ENCODE peak calls at places on chromosome 13, in nine cellular contexts. One of them, this sample, is unnamed. For H3K4me1, the result is how much of the 10 kb centered on the place peaks cover.

GRCh38 chr13:40352807-40353562 is 313.5 kb downstream of the FOXO1 start:
- DNase-seq in colonic mucosa: no peak
- DNase-seq in right atrium auricular region: peak
- DNase-seq in IMR-90: no peak
- DNase-seq in lung: no peak
- DNase-seq in left lung: no peak
- DNase-seq in cardiac muscle cell: peak
- DNase-seq in neuronal stem cell: no peak
- DNase-seq in PC-9: no peak
- DNase-seq in this sample: no peak

GRCh38 chr13:107018285-107018684 is 450.3 kb upstream of the ARGLU1 start:
- DNase-seq in cardiac muscle cell: no peak
- DNase-seq in left lung: no peak
- DNase-seq in lung: no peak
- DNase-seq in PC-9: no peak
- DNase-seq in IMR-90: no peak
- DNase-seq in neuronal stem cell: no peak
- DNase-seq in right atrium auricular region: no peak
- DNase-seq in colonic mucosa: no peak
- DNase-seq in this sample: no peak

GRCh38 chr13:40251343-40252032 is 415.0 kb downstream of the FOXO1 start:
- DNase-seq in left lung: no peak
- DNase-seq in colonic mucosa: no peak
- DNase-seq in cardiac muscle cell: no peak
- DNase-seq in neuronal stem cell: no peak
- DNase-seq in lung: no peak
- DNase-seq in IMR-90: no peak
- DNase-seq in right atrium auricular region: no peak
- DNase-seq in PC-9: no peak
- DNase-seq in this sample: no peak

GRCh38 chr13:94550030-94550738 is 45.8 kb downstream of the TGDS start:
- DNase-seq in colonic mucosa: no peak
- DNase-seq in lung: peak
- DNase-seq in left lung: no peak
- DNase-seq in IMR-90: peak
- DNase-seq in right atrium auricular region: no peak
- DNase-seq in neuronal stem cell: no peak
- DNase-seq in cardiac muscle cell: no peak
- DNase-seq in PC-9: peak
- DNase-seq in this sample: no peak

GRCh38 chr13:113743366-113744195 is 15.4 kb upstream of the TMEM255B start:
- DNase-seq in IMR-90: no peak
- DNase-seq in lung: no peak
- DNase-seq in neuronal stem cell: no peak
- DNase-seq in right atrium auricular region: no peak
- DNase-seq in left lung: no peak
- DNase-seq in cardiac muscle cell: no peak
- DNase-seq in colonic mucosa: no peak
- DNase-seq in PC-9: no peak
- DNase-seq in this sample: no peak

GRCh38 chr13:102830646-102831045 is 15.2 kb upstream of the ERCC5 start:
- DNase-seq in left lung: no peak
- DNase-seq in lung: no peak
- DNase-seq in cardiac muscle cell: no peak
- DNase-seq in right atrium auricular region: no peak
- DNase-seq in colonic mucosa: peak
- DNase-seq in neuronal stem cell: no peak
- DNase-seq in IMR-90: no peak
- DNase-seq in PC-9: no peak
- DNase-seq in this sample: no peak

GRCh38 chr13:49711218-49711863 is 20.1 kb upstream of the EBPL start:
- DNase-seq in lung: no peak
- DNase-seq in PC-9: peak
- DNase-seq in left lung: no peak
- DNase-seq in cardiac muscle cell: no peak
- DNase-seq in colonic mucosa: no peak
- DNase-seq in right atrium auricular region: no peak
- DNase-seq in IMR-90: peak
- DNase-seq in neuronal stem cell: no peak
- DNase-seq in this sample: no peak

GRCh38 chr13:113928701-113929627 is 44.9 kb downstream of the C13orf46 start:
- DNase-seq in right atrium auricular region: peak
- DNase-seq in IMR-90: peak
- DNase-seq in PC-9: no peak
- DNase-seq in colonic mucosa: no peak
- DNase-seq in lung: no peak
- DNase-seq in left lung: peak
- DNase-seq in cardiac muscle cell: no peak
- DNase-seq in neuronal stem cell: no peak
- DNase-seq in this sample: peak

GRCh38 chr13:80361298-80361697 is 20.4 kb upstream of the SPRY2 start:
- DNase-seq in PC-9: no peak
- DNase-seq in lung: no peak
- DNase-seq in right atrium auricular region: no peak
- DNase-seq in left lung: no peak
- DNase-seq in cardiac muscle cell: no peak
- DNase-seq in neuronal stem cell: no peak
- DNase-seq in IMR-90: no peak
- DNase-seq in colonic mucosa: no peak
- DNase-seq in this sample: no peak

GRCh38 chr13:20175907-20176652 is 15.2 kb upstream of the GJA3 start:
- DNase-seq in IMR-90: no peak
- DNase-seq in left lung: no peak
- DNase-seq in right atrium auricular region: no peak
- DNase-seq in lung: no peak
- DNase-seq in cardiac muscle cell: no peak
- DNase-seq in PC-9: no peak
- DNase-seq in neuronal stem cell: no peak
- DNase-seq in colonic mucosa: no peak
- DNase-seq in this sample: no peak

GRCh38 chr13:73754727-73755292 is 379.4 kb downstream of the KLF12 start:
- DNase-seq in cardiac muscle cell: peak
- DNase-seq in neuronal stem cell: peak
- DNase-seq in lung: no peak
- DNase-seq in IMR-90: peak
- DNase-seq in right atrium auricular region: no peak
- DNase-seq in colonic mucosa: peak
- DNase-seq in PC-9: peak
- DNase-seq in left lung: no peak
- DNase-seq in this sample: peak

GRCh38 chr13:100115693-100116254 is 26.9 kb downstream of the PCCA start:
- DNase-seq in left lung: no peak
- DNase-seq in right atrium auricular region: no peak
- DNase-seq in cardiac muscle cell: no peak
- DNase-seq in colonic mucosa: no peak
- DNase-seq in IMR-90: no peak
- DNase-seq in PC-9: no peak
- DNase-seq in neuronal stem cell: no peak
- DNase-seq in lung: no peak
- DNase-seq in this sample: no peak

DNA sequence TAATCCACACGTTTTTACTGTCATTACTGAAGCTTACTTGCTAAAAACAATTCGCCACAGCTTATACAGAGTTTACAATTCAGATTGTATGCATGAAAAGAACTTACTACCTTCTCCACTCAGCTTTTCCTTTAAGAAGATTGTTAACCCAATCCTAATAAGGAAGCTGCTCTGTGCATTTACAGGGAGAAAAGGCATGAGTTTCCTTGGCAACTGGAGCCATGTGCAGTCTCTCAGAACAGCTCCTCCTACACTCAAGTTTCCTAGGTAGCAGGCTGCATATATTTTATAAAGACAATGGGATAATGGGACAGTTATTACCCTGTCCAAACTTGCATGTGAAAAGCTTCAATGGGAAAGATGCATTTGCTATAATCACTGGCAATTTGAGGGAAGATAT is 125.5 kb upstream of the TRPC4 start:
- DNase-seq in right atrium auricular region: no peak
- DNase-seq in lung: no peak
- DNase-seq in neuronal stem cell: peak
- DNase-seq in left lung: no peak
- DNase-seq in colonic mucosa: no peak
- DNase-seq in IMR-90: peak
- DNase-seq in PC-9: no peak
- DNase-seq in cardiac muscle cell: no peak
- DNase-seq in this sample: no peak
- H3K27ac ChIP-seq in right atrium auricular region: no peak
- H3K27ac ChIP-seq in lung: no peak
- H3K27ac ChIP-seq in neuronal stem cell: no peak
- H3K27ac ChIP-seq in left lung: no peak
- H3K27ac ChIP-seq in colonic mucosa: no peak
- H3K27ac ChIP-seq in IMR-90: no peak
- H3K27ac ChIP-seq in PC-9: no peak
- H3K27ac ChIP-seq in cardiac muscle cell: no peak
- H3K27ac ChIP-seq in this sample: no peak

DNA sequence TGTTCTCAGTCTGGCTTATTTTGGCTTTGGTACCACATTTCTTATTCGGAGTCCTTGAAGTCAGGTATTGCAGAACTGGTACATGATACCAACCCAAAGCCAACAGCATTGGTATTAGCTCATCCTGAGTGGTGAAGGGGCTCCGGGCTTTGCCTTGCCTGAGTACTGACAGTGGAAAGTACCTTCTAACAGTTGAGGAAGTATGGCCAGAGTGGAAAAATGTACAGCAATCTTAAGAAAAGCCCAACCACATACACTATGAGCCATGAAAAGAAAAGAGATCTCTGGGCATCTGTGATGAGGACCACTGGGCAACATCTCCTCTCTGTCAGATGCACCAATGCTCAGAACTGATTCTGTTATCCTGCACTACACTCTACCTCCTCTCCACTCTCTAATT is 8.3 kb downstream of the LCP1 start:
- DNase-seq in left lung: no peak
- DNase-seq in neuronal stem cell: no peak
- DNase-seq in IMR-90: no peak
- DNase-seq in right atrium auricular region: no peak
- DNase-seq in cardiac muscle cell: no peak
- DNase-seq in colonic mucosa: no peak
- DNase-seq in PC-9: no peak
- DNase-seq in lung: no peak
- DNase-seq in this sample: no peak
- H3K4me1 ChIP-seq in left lung: under half
- H3K4me1 ChIP-seq in neuronal stem cell: under half
- H3K4me1 ChIP-seq in IMR-90: under half
- H3K4me1 ChIP-seq in right atrium auricular region: under half
- H3K4me1 ChIP-seq in cardiac muscle cell: under half
- H3K4me1 ChIP-seq in colonic mucosa: under half
- H3K4me1 ChIP-seq in PC-9: under half
- H3K4me1 ChIP-seq in lung: under half
- H3K4me1 ChIP-seq in this sample: under half

GRCh38 chr13:84653915-84654534 is 771.8 kb upstream of the SLITRK1 start:
- DNase-seq in right atrium auricular region: no peak
- DNase-seq in colonic mucosa: no peak
- DNase-seq in IMR-90: no peak
- DNase-seq in PC-9: no peak
- DNase-seq in neuronal stem cell: no peak
- DNase-seq in cardiac muscle cell: no peak
- DNase-seq in lung: no peak
- DNase-seq in left lung: no peak
- DNase-seq in this sample: no peak

GRCh38 chr13:84645196-84646071 is 763.2 kb upstream of the SLITRK1 start:
- DNase-seq in right atrium auricular region: no peak
- DNase-seq in colonic mucosa: no peak
- DNase-seq in cardiac muscle cell: no peak
- DNase-seq in PC-9: no peak
- DNase-seq in neuronal stem cell: no peak
- DNase-seq in left lung: no peak
- DNase-seq in IMR-90: peak
- DNase-seq in lung: no peak
- DNase-seq in this sample: no peak

GRCh38 chr13:84648069-84648640 is 765.9 kb upstream of the SLITRK1 start:
- DNase-seq in right atrium auricular region: no peak
- DNase-seq in lung: no peak
- DNase-seq in neuronal stem cell: no peak
- DNase-seq in IMR-90: no peak
- DNase-seq in left lung: no peak
- DNase-seq in colonic mucosa: no peak
- DNase-seq in PC-9: no peak
- DNase-seq in cardiac muscle cell: no peak
- DNase-seq in this sample: no peak

GRCh38 chr13:84651288-84651687 is 769.0 kb upstream of the SLITRK1 start:
- DNase-seq in PC-9: no peak
- DNase-seq in left lung: no peak
- DNase-seq in IMR-90: peak
- DNase-seq in right atrium auricular region: no peak
- DNase-seq in cardiac muscle cell: no peak
- DNase-seq in colonic mucosa: no peak
- DNase-seq in neuronal stem cell: no peak
- DNase-seq in lung: no peak
- DNase-seq in this sample: no peak

DNA sequence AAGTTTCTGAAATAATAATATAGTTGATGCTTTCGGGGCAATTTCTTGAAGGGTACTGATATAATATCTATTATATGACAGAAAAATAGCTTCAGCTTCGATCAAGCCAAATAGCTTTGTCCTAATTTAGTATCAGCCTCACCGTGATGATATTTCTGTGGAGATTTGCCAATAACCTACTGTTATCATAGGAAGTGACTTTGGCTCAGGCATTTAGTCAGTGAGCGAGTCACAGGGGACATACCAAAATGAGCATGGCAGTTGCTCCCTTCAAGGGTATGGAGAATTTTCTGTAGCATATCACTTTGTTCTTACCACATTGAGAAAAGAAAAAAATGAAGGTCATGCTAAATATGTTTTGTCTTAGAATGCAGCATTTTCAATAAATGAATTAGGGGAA is 767.6 kb upstream of the SLITRK1 start:
- DNase-seq in lung: no peak
- DNase-seq in cardiac muscle cell: no peak
- DNase-seq in left lung: no peak
- DNase-seq in right atrium auricular region: no peak
- DNase-seq in colonic mucosa: no peak
- DNase-seq in IMR-90: peak
- DNase-seq in neuronal stem cell: no peak
- DNase-seq in PC-9: no peak
- DNase-seq in this sample: no peak
- H3K27ac ChIP-seq in lung: peak
- H3K27ac ChIP-seq in cardiac muscle cell: no peak
- H3K27ac ChIP-seq in left lung: no peak
- H3K27ac ChIP-seq in right atrium auricular region: peak
- H3K27ac ChIP-seq in colonic mucosa: no peak
- H3K27ac ChIP-seq in IMR-90: no peak
- H3K27ac ChIP-seq in neuronal stem cell: no peak
- H3K27ac ChIP-seq in PC-9: no peak
- H3K27ac ChIP-seq in this sample: no peak

GRCh38 chr13:75384881-75385707 is 96.9 kb downstream of the TBC1D4 start:
- DNase-seq in lung: no peak
- DNase-seq in right atrium auricular region: no peak
- DNase-seq in PC-9: no peak
- DNase-seq in colonic mucosa: no peak
- DNase-seq in cardiac muscle cell: no peak
- DNase-seq in neuronal stem cell: no peak
- DNase-seq in left lung: no peak
- DNase-seq in IMR-90: no peak
- DNase-seq in this sample: no peak

GRCh38 chr13:75378301-75378700 is 103.7 kb downstream of the TBC1D4 start:
- DNase-seq in cardiac muscle cell: no peak
- DNase-seq in right atrium auricular region: no peak
- DNase-seq in IMR-90: no peak
- DNase-seq in colonic mucosa: no peak
- DNase-seq in lung: no peak
- DNase-seq in left lung: no peak
- DNase-seq in neuronal stem cell: no peak
- DNase-seq in PC-9: no peak
- DNase-seq in this sample: no peak

GRCh38 chr13:75385708-75386083 is 96.3 kb downstream of the TBC1D4 start:
- DNase-seq in lung: no peak
- DNase-seq in PC-9: no peak
- DNase-seq in cardiac muscle cell: no peak
- DNase-seq in colonic mucosa: no peak
- DNase-seq in neuronal stem cell: no peak
- DNase-seq in IMR-90: no peak
- DNase-seq in left lung: no peak
- DNase-seq in right atrium auricular region: no peak
- DNase-seq in this sample: no peak

GRCh38 chr13:75383064-75383715 is 98.8 kb downstream of the TBC1D4 start:
- DNase-seq in left lung: no peak
- DNase-seq in lung: no peak
- DNase-seq in colonic mucosa: no peak
- DNase-seq in cardiac muscle cell: no peak
- DNase-seq in IMR-90: no peak
- DNase-seq in PC-9: no peak
- DNase-seq in neuronal stem cell: no peak
- DNase-seq in right atrium auricular region: no peak
- DNase-seq in this sample: no peak
- H3K4me1 ChIP-seq in left lung: under half
- H3K4me1 ChIP-seq in lung: under half
- H3K4me1 ChIP-seq in colonic mucosa: under half
- H3K4me1 ChIP-seq in cardiac muscle cell: under half
- H3K4me1 ChIP-seq in IMR-90: under half
- H3K4me1 ChIP-seq in PC-9: under half
- H3K4me1 ChIP-seq in neuronal stem cell: under half
- H3K4me1 ChIP-seq in right atrium auricular region: under half
- H3K4me1 ChIP-seq in this sample: under half

This sample was measured in testis.